ENCODE peak calls at places on chromosomes 3 and 15, in seven cellular contexts. F, G, D, B, A, U and S are unnamed samples. For H3K4me1, the result is how much of the 10 kb centered on the place peaks cover.

GRCh38 chr3:177916461-177916860 is 619.8 kb upstream of the KCNMB2 start:
- DNase-seq in F (no peak), B (no peak), A (no peak), G (no peak), U (no peak), D (no peak), S (no peak)

GRCh38 chr15:94287794-94288246 is 56.5 kb downstream of the MCTP2 start:
- DNase-seq in F (no peak), U (no peak), D (no peak), B (no peak), G (peak), A (peak), S (no peak)

GRCh38 chr3:117084277-117084676 is 374.7 kb downstream of the TUSC7 start:
- DNase-seq in A (no peak), F (peak), G (no peak), D (no peak), B (no peak), U (no peak), S (no peak)

GRCh38 chr3:177615015-177615414 is 417.7 kb upstream of the TBL1XR1 start:
- DNase-seq in B (peak), G (peak), U (peak), F (peak), D (no peak), A (no peak), S (no peak)

GRCh38 chr3:140424211-140424610 is 253.7 kb upstream of the TRIM42 start:
- DNase-seq in F (no peak), U (no peak), B (no peak), A (no peak), G (no peak), D (no peak), S (peak)

GRCh38 chr3:58161435-58162398 is 49.1 kb downstream of the DNASE1L3 start:
- DNase-seq in A (no peak), F (peak), U (no peak), D (peak), B (peak), G (peak), S (no peak)

GRCh38 chr3:32930161-32930560 is 21.3 kb upstream of the CCR4 start:
- DNase-seq in U (no peak), D (no peak), G (no peak), A (no peak), F (no peak), B (no peak), S (no peak)

GRCh38 chr15:25715536-25716413 is 147.4 kb downstream of the ATP10A start:
- DNase-seq in B (peak), D (no peak), F (no peak), G (no peak), A (peak), U (no peak), S (no peak)

GRCh38 chr3:169931747-169932520 is 20.6 kb downstream of the SAMD7 start:
- DNase-seq in B (no peak), A (peak), U (no peak), D (no peak), F (no peak), G (peak), S (no peak)

GRCh38 chr15:90957105-90957790 is 2.6 kb downstream of the RCCD1 start:
- DNase-seq in U (no peak), A (peak), D (no peak), B (no peak), F (peak), G (no peak), S (no peak)

GRCh38 chr3:58754074-58754473 is 87.5 kb upstream of the FAM3D start:
- DNase-seq in F (no peak), G (no peak), U (no peak), B (no peak), D (no peak), A (no peak), S (no peak)

GRCh38 chr3:175065492-175065891 is 206.4 kb downstream of the NAALADL2 start:
- DNase-seq in G (no peak), B (no peak), F (no peak), U (no peak), D (no peak), A (no peak), S (no peak)

GRCh38 chr3:183584914-183585280 is 29.4 kb upstream of the KLHL6 start:
- DNase-seq in F (no peak), D (no peak), G (no peak), U (no peak), A (no peak), B (no peak), S (no peak)

GRCh38 chr3:88219138-88219792 is 69.5 kb downstream of the C3orf38 start:
- DNase-seq in F (peak), G (peak), B (no peak), D (no peak), U (no peak), A (no peak), S (no peak)

GRCh38 chr15:88580532-88580931 is 34.1 kb upstream of the DET1 start:
- DNase-seq in B (no peak), F (peak), U (no peak), G (no peak), A (no peak), D (no peak), S (no peak)

GRCh38 chr15:22958487-22959280 is 21.5 kb downstream of the CYFIP1 start:
- DNase-seq in A (peak), F (no peak), U (no peak), B (peak), D (no peak), G (no peak), S (no peak)

GRCh38 chr15:47390208-47390765 is 327.0 kb upstream of the SEMA6D start:
- DNase-seq in F (no peak), U (no peak), D (no peak), G (no peak), B (no peak), A (no peak), S (no peak)

GRCh38 chr3:46299608-46300460 is 54.1 kb upstream of the CCR2 start:
- DNase-seq in U (no peak), A (no peak), B (no peak), G (no peak), F (no peak), D (no peak), S (no peak)

GRCh38 chr3:133007601-133008000 is 30.6 kb upstream of the TMEM108 start:
- DNase-seq in F (no peak), G (no peak), B (no peak), U (no peak), A (no peak), D (no peak), S (no peak)

GRCh38 chr3:150490212-150490611 is 56.1 kb downstream of the SERP1 start:
- DNase-seq in B (no peak), A (no peak), G (no peak), D (no peak), F (no peak), U (no peak), S (no peak)

GRCh38 chr3:126512026-126512425 is 5.5 kb downstream of the UROC1 start:
- DNase-seq in U (no peak), D (no peak), B (peak), F (no peak), G (no peak), A (peak), S (no peak)

GRCh38 chr3:141201122-141201521 is 30.5 kb upstream of the PXYLP1 start:
- DNase-seq in G (no peak), D (no peak), B (no peak), F (no peak), U (no peak), A (no peak), S (no peak)

GRCh38 chr15:74302821-74303359 is 64.6 kb downstream of the CYP11A1 start:
- DNase-seq in B (peak), D (no peak), A (no peak), U (no peak), G (peak), F (peak), S (no peak)

GRCh38 chr15:69952210-69952555 is 145.5 kb downstream of the TLE3 start:
- DNase-seq in A (no peak), F (no peak), U (no peak), D (no peak), B (no peak), G (no peak), S (no peak)

GRCh38 chr3:43181202-43181910 is 75.5 kb upstream of the POMGNT2 start:
- DNase-seq in G (peak), D (no peak), U (no peak), A (no peak), F (no peak), B (no peak), S (no peak)

GRCh38 chr3:187807086-187807862 is 62.0 kb upstream of the BCL6 start:
- DNase-seq in B (no peak), D (no peak), U (no peak), A (no peak), F (no peak), G (no peak), S (no peak)

GRCh38 chr3:186487819-186488218 is 56.4 kb downstream of the CRYGS start:
- DNase-seq in F (no peak), A (no peak), G (no peak), U (no peak), B (no peak), D (no peak), S (peak)

GRCh38 chr3:152128356-152128755 is 140.4 kb upstream of the MBNL1 start:
- DNase-seq in A (no peak), D (no peak), B (no peak), G (no peak), F (no peak), U (no peak), S (no peak)

GRCh38 chr3:127325630-127325961 is 37.8 kb upstream of the PRR20G start:
- DNase-seq in U (peak), G (no peak), F (no peak), D (no peak), A (no peak), B (no peak), S (peak)

GRCh38 chr3:39115870-39116269 is 8.4 kb downstream of the TTC21A start:
- DNase-seq in D (no peak), G (no peak), B (no peak), A (no peak), F (no peak), U (no peak), S (no peak)

GRCh38 chr15:59886476-59886875 is 117.6 kb upstream of the FOXB1 start:
- DNase-seq in A (no peak), G (no peak), D (no peak), U (no peak), F (no peak), B (no peak), S (no peak)

DNA sequence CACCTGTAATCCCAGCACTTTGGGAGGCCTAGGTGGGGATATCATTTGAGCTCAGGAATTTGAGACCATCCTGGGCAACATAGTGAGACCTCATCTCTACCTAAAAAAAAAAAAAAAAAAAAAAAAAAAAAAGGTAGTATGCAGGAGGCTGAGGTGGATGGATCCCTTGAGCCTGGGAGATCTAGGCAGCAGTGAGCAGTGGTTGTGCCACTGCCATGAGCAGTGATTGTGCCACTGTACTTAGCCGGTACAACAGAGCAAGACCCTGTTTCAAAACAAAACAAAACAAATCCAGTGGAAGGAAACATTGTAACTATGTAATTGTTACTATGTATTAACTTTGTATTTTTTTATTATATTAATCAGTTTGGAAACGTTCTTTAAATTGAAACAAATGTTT is 5.9 kb downstream of the FEM1B start:
- DNase-seq in D (no peak), U (no peak), A (peak), B (no peak), G (no peak), F (no peak), S (no peak)
- H3K4me1 ChIP-seq in D (under half), U (under half), A (half or more), B (half or more), G (half or more), F (under half), S (half or more)

DNA sequence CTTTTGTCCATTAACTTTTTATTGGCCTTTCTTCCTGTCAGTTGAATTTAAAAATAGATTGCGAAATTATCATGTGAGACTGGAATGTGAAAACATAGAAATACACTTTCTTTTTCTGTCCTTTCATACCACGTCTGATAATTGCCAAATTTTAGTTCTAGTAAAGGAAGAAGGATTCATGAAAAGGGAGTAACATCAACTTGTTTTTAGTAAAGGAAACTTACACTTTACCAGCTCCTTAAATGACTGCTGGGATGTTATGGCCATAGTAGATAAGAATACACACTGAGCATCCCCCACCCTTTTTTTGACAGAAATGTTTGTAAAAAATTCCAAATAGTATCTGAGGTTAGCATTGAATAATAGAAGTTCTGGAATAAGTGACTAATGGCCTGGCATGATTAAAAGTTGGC is 137.9 kb downstream of the NEO1 start:
- DNase-seq in F (no peak), A (no peak), G (no peak), U (no peak), D (no peak), B (no peak), S (no peak)
- TF ChIP-seq POLR2A in F (no peak), A (no peak), G (no peak), U (no peak), D (no peak), B (no peak), S (no peak)

GRCh38 chr3:189042832-189043231 is 128.9 kb upstream of the TPRG1 start:
- DNase-seq in F (no peak), B (no peak), U (no peak), A (no peak), G (no peak), D (no peak), S (no peak)
- TF ChIP-seq POLR2AphosphoS5 in F (no peak), B (no peak), U (no peak), A (no peak), G (no peak), D (no peak), S (no peak)

GRCh38 chr3:34285465-34286188 is 487.2 kb downstream of the PDCD6IP start:
- DNase-seq in U (no peak), B (no peak), A (no peak), G (no peak), D (no peak), F (no peak), S (no peak)
- H3K4me1 ChIP-seq in U (under half), B (under half), A (under half), G (under half), D (under half), F (under half), S (under half)